ENCODE peak calls at places on chromosomes 7 and 10, in ten cellular contexts. F is BJ; N is CD4-positive, alpha-beta T cell; Y is mammary epithelial cell; L is astrocyte of the spinal cord; V is heart left ventricle; S is OCI-LY7; J is MM.1S; K is tibial nerve; Z is AG04450. P is an unnamed sample.

GRCh38 chr10:42928064-42928463 is 145.5 kb downstream of the BMS1 start:
- DNase-seq in F (no peak), J (no peak), Z (no peak), L (no peak), Y (no peak), V (no peak), N (no peak), K (no peak), S (no peak), P (no peak)

GRCh38 chr10:22599048-22599561 is 115.3 kb downstream of the PIP4K2A start:
- DNase-seq in V (no peak), K (no peak), Z (peak), J (no peak), L (peak), S (no peak), F (peak), N (no peak), Y (peak), P (peak)

GRCh38 chr10:106565546-106565945 is 599.0 kb downstream of the SORCS1 start:
- DNase-seq in F (no peak), N (no peak), Z (no peak), Y (peak), J (no peak), K (no peak), S (no peak), V (no peak), L (peak), P (no peak)

GRCh38 chr10:102017295-102017694 is 38.7 kb downstream of the ARMH3 start:
- DNase-seq in J (no peak), K (no peak), Z (no peak), V (no peak), N (no peak), S (no peak), L (no peak), F (no peak), Y (no peak), P (no peak)

GRCh38 chr10:122140941-122141623 is 130.0 kb upstream of the BTBD16 start:
- DNase-seq in Z (peak), Y (peak), L (peak), K (peak), J (no peak), S (no peak), V (peak), N (no peak), F (peak), P (no peak)

GRCh38 chr7:27031289-27032172 is 64.3 kb downstream of the HOXA1 start:
- DNase-seq in K (no peak), V (no peak), L (peak), J (peak), Z (peak), S (peak), F (peak), Y (peak), N (no peak), P (peak)

GRCh38 chr7:74092321-74092963 is 8.8 kb downstream of the LIMK1 start:
- DNase-seq in K (no peak), L (no peak), F (no peak), S (peak), Z (no peak), Y (no peak), V (peak), N (no peak), J (no peak), P (peak)

GRCh38 chr10:71639412-71639719 is 80.2 kb downstream of the C10orf105 start:
- DNase-seq in Z (no peak), N (no peak), S (no peak), K (no peak), Y (no peak), L (no peak), V (no peak), J (no peak), F (no peak), P (no peak)

GRCh38 chr10:100618856-100619255 is 83.1 kb downstream of the HIF1AN start:
- DNase-seq in K (no peak), S (no peak), Z (no peak), N (no peak), F (no peak), L (no peak), Y (no peak), J (no peak), V (no peak), P (no peak)

GRCh38 chr10:131983780-131984179 is 2.1 kb upstream of the BNIP3 start:
- DNase-seq in F (peak), V (no peak), K (no peak), Z (peak), N (no peak), S (no peak), L (peak), J (no peak), Y (peak), P (no peak)

GRCh38 chr7:130595986-130596385 is 72.6 kb downstream of the COPG2 start:
- DNase-seq in K (no peak), N (no peak), L (peak), F (no peak), V (peak), Z (no peak), J (no peak), Y (no peak), S (no peak), P (no peak)

GRCh38 chr10:87915406-87915805 is 52.0 kb downstream of the PTEN start:
- DNase-seq in V (no peak), N (no peak), F (no peak), K (no peak), S (no peak), Z (no peak), Y (no peak), J (no peak), L (no peak), P (no peak)

GRCh38 chr10:5915451-5915850 is 25.4 kb downstream of the FBH1 start:
- DNase-seq in Z (no peak), L (no peak), K (no peak), N (no peak), Y (no peak), F (no peak), J (no peak), V (no peak), S (no peak), P (no peak)

GRCh38 chr10:44647877-44648542 is 263.1 kb upstream of the CXCL12 start:
- DNase-seq in N (no peak), S (no peak), J (no peak), K (peak), V (peak), Y (peak), F (peak), Z (peak), L (peak), P (no peak)

GRCh38 chr10:75430000-75430763 is 1.2 kb upstream of the LRMDA start:
- DNase-seq in J (no peak), L (no peak), S (peak), V (peak), N (no peak), K (no peak), F (no peak), Y (peak), Z (no peak), P (peak)

GRCh38 chr7:77538186-77538907 is 1.3 kb downstream of the PTPN12 start:
- DNase-seq in F (peak), J (no peak), L (peak), N (no peak), V (peak), S (no peak), K (peak), Z (peak), Y (peak), P (peak)

GRCh38 chr7:122884186-122884585 is 2.1 kb downstream of the CADPS2 start:
- DNase-seq in N (no peak), V (no peak), Z (no peak), J (no peak), L (no peak), S (no peak), K (no peak), F (no peak), Y (peak), P (no peak)

GRCh38 chr7:8724080-8724718 is 290.8 kb downstream of the NXPH1 start:
- DNase-seq in V (no peak), Z (no peak), N (no peak), Y (peak), K (no peak), J (peak), S (peak), F (no peak), L (no peak), P (peak)

GRCh38 chr7:137592232-137592896 is 248.8 kb upstream of the PTN start:
- DNase-seq in Y (peak), V (peak), L (peak), K (no peak), F (peak), N (no peak), J (peak), Z (peak), S (peak), P (peak)

GRCh38 chr7:132049462-132050304 is 493.3 kb upstream of the PODXL start:
- DNase-seq in J (peak), F (no peak), S (peak), L (peak), Z (no peak), V (no peak), N (no peak), Y (no peak), K (no peak), P (peak)

GRCh38 chr10:118439824-118440223 is 97.7 kb upstream of the FAM204A start:
- DNase-seq in Z (no peak), S (no peak), Y (no peak), V (no peak), K (no peak), J (no peak), F (no peak), N (no peak), L (no peak), P (no peak)

GRCh38 chr10:23147035-23147434 is 45.1 kb upstream of the PTF1A start:
- DNase-seq in F (no peak), N (no peak), K (no peak), Z (no peak), L (no peak), S (no peak), V (no peak), J (no peak), Y (no peak), P (no peak)

GRCh38 chr10:46074547-46074946 is 28.5 kb upstream of the MSMB start:
- DNase-seq in K (no peak), S (no peak), V (no peak), L (no peak), Y (no peak), F (no peak), N (no peak), Z (no peak), J (no peak), P (no peak)

GRCh38 chr10:5948999-5949759 is 28.2 kb downstream of the IL15RA start:
- DNase-seq in J (no peak), F (no peak), V (peak), Y (peak), K (no peak), N (no peak), S (peak), Z (peak), L (peak), P (peak)

GRCh38 chr7:104890216-104890615 is 123.8 kb upstream of the KMT2E start:
- DNase-seq in F (no peak), K (no peak), V (no peak), Z (no peak), Y (no peak), L (no peak), S (no peak), J (no peak), N (no peak), P (no peak)

GRCh38 chr10:105974803-105975456 is 1189.6 kb downstream of the SORCS1 start:
- DNase-seq in F (no peak), S (no peak), Y (peak), K (no peak), N (no peak), V (no peak), Z (no peak), L (peak), J (peak), P (peak)

GRCh38 chr7:95199779-95200558 is 124.4 kb downstream of the PON1 start:
- DNase-seq in V (no peak), J (peak), Y (peak), Z (peak), S (peak), K (no peak), N (no peak), F (no peak), L (peak), P (peak)

GRCh38 chr10:102424145-102424544 is 3.5 kb downstream of the FBXL15 start:
- DNase-seq in V (no peak), Y (no peak), L (no peak), K (no peak), N (no peak), J (no peak), F (no peak), S (no peak), Z (no peak), P (no peak)

GRCh38 chr7:150971242-150972048 is 6.7 kb downstream of the KCNH2 start:
- DNase-seq in Z (no peak), Y (no peak), L (no peak), V (peak), N (no peak), S (peak), F (no peak), K (no peak), J (no peak), P (no peak)

GRCh38 chr10:8054498-8055407 is at the start of gene GATA3:
- DNase-seq in S (no peak), J (no peak), N (peak), Y (peak), V (peak), K (no peak), F (no peak), Z (no peak), L (peak), P (peak)

GRCh38 chr7:119630570-119630969 is 642.4 kb upstream of the KCND2 start:
- DNase-seq in J (no peak), S (no peak), Y (no peak), Z (no peak), K (no peak), N (no peak), L (no peak), V (no peak), F (no peak), P (no peak)

GRCh38 chr10:123995461-123996131 is 97.8 kb downstream of the CHST15 start:
- DNase-seq in K (no peak), S (peak), J (peak), N (no peak), V (peak), L (peak), F (peak), Y (peak), Z (peak), P (peak)

GRCh38 chr7:31775511-31775910 is 88.5 kb downstream of the PPP1R17 start:
- DNase-seq in F (no peak), K (no peak), V (no peak), J (no peak), L (no peak), Y (no peak), S (no peak), Z (no peak), N (no peak), P (no peak)

GRCh38 chr10:48608279-48608681 is 3.4 kb upstream of the ARHGAP22 start:
- DNase-seq in F (no peak), V (no peak), K (no peak), L (no peak), J (peak), S (peak), Z (no peak), Y (peak), N (no peak), P (peak)

GRCh38 chr7:100897111-100897608 is 1.5 kb upstream of the ACHE start:
- DNase-seq in Y (no peak), Z (no peak), N (peak), S (peak), V (peak), J (no peak), K (no peak), F (no peak), L (no peak), P (no peak)

GRCh38 chr10:132910901-132911711 is 31.3 kb downstream of the CFAP46 start:
- DNase-seq in V (no peak), S (no peak), Y (no peak), N (no peak), K (peak), L (no peak), F (no peak), J (no peak), Z (no peak), P (no peak)

GRCh38 chr7:142792593-142792992 is 21.8 kb downstream of the PRSS2 start:
- DNase-seq in V (no peak), F (no peak), N (no peak), J (no peak), S (no peak), L (no peak), K (no peak), Y (no peak), Z (no peak), P (no peak)

GRCh38 chr7:17770710-17771375 is 169.5 kb downstream of the SNX13 start:
- DNase-seq in F (no peak), L (no peak), N (no peak), J (no peak), K (no peak), V (no peak), Z (no peak), Y (peak), S (no peak), P (no peak)

GRCh38 chr10:21720090-21720489 is 186.1 kb downstream of the MLLT10 start:
- DNase-seq in F (no peak), V (no peak), L (no peak), Y (no peak), K (no peak), J (no peak), N (no peak), Z (no peak), S (no peak), P (no peak)

GRCh38 chr10:80260295-80261243 is 28.9 kb downstream of the MAT1A start:
- DNase-seq in L (no peak), J (peak), S (peak), Y (peak), K (no peak), N (no peak), Z (no peak), F (no peak), V (no peak), P (peak)
- TF ChIP-seq CTCF in L (peak), J (peak), S (peak), Y (peak), K (peak), N (peak), Z (peak), F (peak), V (peak), P (peak)

DNA sequence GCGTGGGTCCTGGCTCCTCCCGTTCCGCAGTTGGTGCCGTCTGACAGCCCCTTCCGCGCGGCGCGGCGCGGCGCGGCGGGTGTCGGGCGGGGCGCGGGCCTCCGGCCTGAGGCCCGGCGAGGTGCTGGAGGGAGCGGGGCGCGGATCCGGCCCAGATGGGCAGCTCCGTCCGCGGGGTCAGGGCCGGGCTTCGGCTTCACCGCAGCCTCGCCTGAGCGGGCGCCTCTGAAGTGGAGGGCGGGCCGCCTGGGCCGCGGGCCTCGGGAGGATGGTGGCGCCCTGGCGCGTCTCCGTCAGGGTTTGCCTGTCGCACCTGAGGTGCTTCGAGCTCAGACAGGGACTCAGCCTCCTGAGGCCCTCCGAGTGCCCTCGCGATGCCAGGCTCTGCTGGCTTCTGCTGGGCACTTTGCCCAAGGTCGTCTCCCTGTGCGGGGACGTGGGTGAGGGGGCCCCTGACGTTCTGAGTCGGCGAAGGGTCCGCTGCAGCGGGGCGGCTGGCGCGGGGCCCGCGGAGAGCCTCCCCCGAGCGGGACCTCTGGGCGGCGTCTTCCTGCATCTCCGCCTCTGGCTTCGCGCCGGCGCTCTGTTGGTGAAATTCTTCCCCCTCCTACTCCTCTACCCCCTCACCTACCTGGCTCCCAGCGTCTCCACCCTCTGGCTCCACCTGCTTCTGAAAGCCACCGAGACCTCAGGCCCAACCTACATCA is 471 bp downstream of the ADCK2 start:
- DNase-seq in J (peak), N (peak), V (peak), F (no peak), Z (no peak), L (no peak), K (no peak), S (peak), Y (peak), P (peak)
- TF ChIP-seq CTCF in J (no peak), N (no peak), V (no peak), F (no peak), Z (no peak), L (no peak), K (no peak), S (peak), Y (peak), P (no peak)

GRCh38 chr10:128633864-128634541 is 507.8 kb upstream of the MKI67 start:
- DNase-seq in Z (no peak), S (no peak), Y (peak), N (no peak), J (no peak), L (no peak), K (no peak), V (no peak), F (no peak), P (no peak)
- TF ChIP-seq CTCF in Z (no peak), S (no peak), Y (peak), N (no peak), J (no peak), L (no peak), K (peak), V (peak), F (no peak), P (no peak)

DNA sequence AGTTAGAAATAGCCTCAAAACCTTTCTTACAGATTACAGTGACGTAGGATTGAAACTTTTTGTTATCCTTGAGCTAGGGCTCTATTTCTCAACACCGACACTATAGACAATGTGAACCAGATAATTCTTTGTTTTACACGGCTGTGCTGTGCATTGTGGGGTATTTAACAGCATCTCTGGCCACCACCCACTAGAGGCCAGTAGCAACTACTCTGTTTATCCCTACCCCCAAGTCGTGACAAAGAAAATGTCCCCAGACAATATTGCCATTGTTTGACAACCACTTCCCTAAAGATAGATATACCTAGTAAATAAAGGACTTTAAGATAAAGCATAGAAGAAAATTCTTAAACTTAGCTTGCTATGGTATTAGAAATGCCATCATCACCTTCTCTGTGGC is 359.6 kb downstream of the ARL4A start:
- DNase-seq in Y (no peak), Z (no peak), K (no peak), L (no peak), V (no peak), J (no peak), F (no peak), S (no peak), N (no peak), P (peak)
- TF ChIP-seq CTCF in Y (no peak), Z (no peak), K (no peak), L (peak), V (no peak), J (no peak), F (no peak), S (no peak), N (no peak), P (no peak)

DNA sequence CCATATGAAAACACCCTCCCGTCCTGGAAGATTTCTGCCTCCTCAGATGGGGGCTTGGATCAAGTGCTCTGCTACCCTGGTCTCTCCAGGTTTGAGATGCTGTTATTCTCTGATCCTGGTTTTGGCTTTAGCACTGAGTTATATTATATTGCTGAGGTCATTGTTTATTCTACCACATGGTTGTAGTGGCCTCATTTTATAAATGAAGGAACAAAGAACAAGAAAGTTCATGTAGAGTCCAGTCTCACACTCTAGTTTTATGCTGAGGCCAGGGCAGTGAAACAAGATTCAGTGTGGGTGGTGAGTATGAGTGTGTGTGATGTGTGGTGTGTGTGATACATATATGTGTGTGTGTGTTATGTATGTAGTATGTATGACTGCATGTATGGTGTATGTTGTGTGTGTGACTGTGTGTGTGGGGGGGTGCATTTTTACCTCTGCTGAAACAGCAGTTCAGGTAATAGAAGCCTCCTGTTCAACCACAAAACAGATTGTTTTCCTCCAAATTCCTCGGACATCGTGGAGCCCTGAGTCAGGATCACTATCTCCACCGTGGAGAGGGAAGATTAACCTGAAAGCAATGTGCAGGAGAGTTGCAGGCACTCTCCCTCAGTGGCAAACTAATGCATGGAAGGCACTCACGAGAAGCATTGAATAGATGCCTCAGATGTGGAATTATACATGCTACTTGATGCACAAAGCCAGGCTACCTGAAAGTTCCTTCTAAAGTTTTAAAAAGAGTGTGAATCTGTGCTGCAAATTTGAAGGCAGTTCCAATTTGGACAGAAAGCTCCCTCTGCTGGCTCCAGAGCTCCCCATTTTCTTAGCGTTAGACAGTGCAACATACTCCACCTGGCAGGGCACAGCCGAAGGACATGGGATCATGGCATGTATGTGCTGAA is 80.6 kb downstream of the C7orf25 start:
- DNase-seq in F (no peak), S (peak), L (peak), Y (peak), Z (no peak), V (peak), J (peak), N (no peak), K (peak), P (peak)
- TF ChIP-seq CTCF in F (peak), S (peak), L (peak), Y (peak), Z (peak), V (peak), J (peak), N (no peak), K (peak), P (peak)